ENCODE peak calls at places on chromosomes 7 and 10, in eight cellular contexts. One of them, this sample, is unnamed.

GRCh38 chr10:6171891-6172354 is 30.8 kb upstream of the PFKFB3 start:
- DNase-seq in NCI-H1417: no peak
- DNase-seq in lower lobe of right lung: no peak
- DNase-seq in transverse colon: peak
- DNase-seq in stimulated activated CD4-positive, alpha-beta T cell treated with anti-CD3 and anti-CD28 coated beads, TNF-alpha, amount 100 ng/mL, for 24 hours: no peak
- DNase-seq in caudate nucleus: peak
- DNase-seq in T-helper 2 cell: no peak
- DNase-seq in GM19239: no peak
- DNase-seq in this sample: peak

GRCh38 chr7:100476903-100477870 is 1.8 kb downstream of the TSC22D4 start:
- DNase-seq in NCI-H1417: no peak
- DNase-seq in stimulated activated CD4-positive, alpha-beta T cell treated with anti-CD3 and anti-CD28 coated beads, TNF-alpha, amount 100 ng/mL, for 24 hours: no peak
- DNase-seq in lower lobe of right lung: no peak
- DNase-seq in caudate nucleus: no peak
- DNase-seq in GM19239: no peak
- DNase-seq in T-helper 2 cell: peak
- DNase-seq in transverse colon: peak
- DNase-seq in this sample: no peak

GRCh38 chr10:62817763-62818425 is 1.7 kb upstream of the EGR2 start:
- DNase-seq in T-helper 2 cell: peak
- DNase-seq in lower lobe of right lung: peak
- DNase-seq in caudate nucleus: peak
- DNase-seq in transverse colon: peak
- DNase-seq in stimulated activated CD4-positive, alpha-beta T cell treated with anti-CD3 and anti-CD28 coated beads, TNF-alpha, amount 100 ng/mL, for 24 hours: no peak
- DNase-seq in GM19239: peak
- DNase-seq in NCI-H1417: peak
- DNase-seq in this sample: peak

GRCh38 chr7:149598721-149599308 is 101.2 kb upstream of the ZNF746 start:
- DNase-seq in transverse colon: no peak
- DNase-seq in lower lobe of right lung: no peak
- DNase-seq in caudate nucleus: no peak
- DNase-seq in GM19239: no peak
- DNase-seq in NCI-H1417: no peak
- DNase-seq in stimulated activated CD4-positive, alpha-beta T cell treated with anti-CD3 and anti-CD28 coated beads, TNF-alpha, amount 100 ng/mL, for 24 hours: no peak
- DNase-seq in T-helper 2 cell: no peak
- DNase-seq in this sample: no peak

GRCh38 chr7:43880596-43880995 is 11.3 kb upstream of the MRPS24 start:
- DNase-seq in transverse colon: no peak
- DNase-seq in T-helper 2 cell: no peak
- DNase-seq in caudate nucleus: no peak
- DNase-seq in GM19239: no peak
- DNase-seq in stimulated activated CD4-positive, alpha-beta T cell treated with anti-CD3 and anti-CD28 coated beads, TNF-alpha, amount 100 ng/mL, for 24 hours: no peak
- DNase-seq in NCI-H1417: no peak
- DNase-seq in lower lobe of right lung: no peak
- DNase-seq in this sample: no peak

GRCh38 chr10:102642553-102643345 is 1.5 kb upstream of the TRIM8 start:
- DNase-seq in NCI-H1417: peak
- DNase-seq in stimulated activated CD4-positive, alpha-beta T cell treated with anti-CD3 and anti-CD28 coated beads, TNF-alpha, amount 100 ng/mL, for 24 hours: no peak
- DNase-seq in GM19239: no peak
- DNase-seq in T-helper 2 cell: no peak
- DNase-seq in lower lobe of right lung: peak
- DNase-seq in caudate nucleus: peak
- DNase-seq in transverse colon: peak
- DNase-seq in this sample: peak

GRCh38 chr7:134618756-134619530 is 27.7 kb upstream of the BPGM start:
- DNase-seq in T-helper 2 cell: no peak
- DNase-seq in GM19239: no peak
- DNase-seq in lower lobe of right lung: no peak
- DNase-seq in stimulated activated CD4-positive, alpha-beta T cell treated with anti-CD3 and anti-CD28 coated beads, TNF-alpha, amount 100 ng/mL, for 24 hours: no peak
- DNase-seq in transverse colon: no peak
- DNase-seq in NCI-H1417: no peak
- DNase-seq in caudate nucleus: no peak
- DNase-seq in this sample: no peak

GRCh38 chr10:99551158-99551557 is 18.4 kb downstream of the NKX2-3 start:
- DNase-seq in NCI-H1417: peak
- DNase-seq in lower lobe of right lung: no peak
- DNase-seq in GM19239: no peak
- DNase-seq in caudate nucleus: no peak
- DNase-seq in stimulated activated CD4-positive, alpha-beta T cell treated with anti-CD3 and anti-CD28 coated beads, TNF-alpha, amount 100 ng/mL, for 24 hours: no peak
- DNase-seq in T-helper 2 cell: no peak
- DNase-seq in transverse colon: peak
- DNase-seq in this sample: peak

GRCh38 chr7:14787551-14787950 is 115.0 kb downstream of the DGKB start:
- DNase-seq in NCI-H1417: no peak
- DNase-seq in stimulated activated CD4-positive, alpha-beta T cell treated with anti-CD3 and anti-CD28 coated beads, TNF-alpha, amount 100 ng/mL, for 24 hours: no peak
- DNase-seq in lower lobe of right lung: no peak
- DNase-seq in caudate nucleus: no peak
- DNase-seq in GM19239: no peak
- DNase-seq in T-helper 2 cell: no peak
- DNase-seq in transverse colon: no peak
- DNase-seq in this sample: no peak

GRCh38 chr7:135164357-135165021 is 6.0 kb downstream of the CYREN start:
- DNase-seq in lower lobe of right lung: no peak
- DNase-seq in T-helper 2 cell: no peak
- DNase-seq in stimulated activated CD4-positive, alpha-beta T cell treated with anti-CD3 and anti-CD28 coated beads, TNF-alpha, amount 100 ng/mL, for 24 hours: no peak
- DNase-seq in caudate nucleus: no peak
- DNase-seq in NCI-H1417: no peak
- DNase-seq in GM19239: no peak
- DNase-seq in transverse colon: no peak
- DNase-seq in this sample: no peak

GRCh38 chr7:44289341-44290249 is 35.8 kb downstream of the CAMK2B start:
- DNase-seq in lower lobe of right lung: peak
- DNase-seq in transverse colon: peak
- DNase-seq in stimulated activated CD4-positive, alpha-beta T cell treated with anti-CD3 and anti-CD28 coated beads, TNF-alpha, amount 100 ng/mL, for 24 hours: no peak
- DNase-seq in GM19239: no peak
- DNase-seq in caudate nucleus: no peak
- DNase-seq in T-helper 2 cell: no peak
- DNase-seq in NCI-H1417: no peak
- DNase-seq in this sample: no peak